ENCODE peak calls at places on chromosomes 3 and 15, in six cellular contexts. Y is HepG2, L is K562, G is H1, S is GM12878, T is SK-N-SH. P is an unnamed sample.
A peak's percentile ranks its signal among the peaks of the same experiment; 100 is the strongest.

GRCh38 chr3:58416191-58416590 is 17.4 kb downstream of the PDHB start:
- DNase-seq in G (no peak), S (no peak), L (no peak), Y (no peak), T (no peak), P (no peak)

GRCh38 chr3:32140943-32141342 is 34.5 kb downstream of the GPD1L start:
- DNase-seq in S (no peak), Y (no peak), G (no peak), L (peak; percentile 56), T (no peak), P (no peak)

GRCh38 chr3:134649106-134649705 is 1.6 kb downstream of the KY start:
- DNase-seq in Y (no peak), S (no peak), T (no peak), L (no peak), G (no peak), P (no peak)

GRCh38 chr3:188720636-188721035 is 451.1 kb upstream of the TPRG1 start:
- DNase-seq in S (no peak), G (no peak), L (no peak), T (no peak), Y (peak; percentile 95), P (no peak)

GRCh38 chr3:4656059-4656458 is 162.9 kb downstream of the ITPR1 start:
- DNase-seq in S (no peak), L (peak; percentile 82), T (peak; percentile 69), G (peak; percentile 44), Y (peak; percentile 30), P (no peak)

GRCh38 chr3:15055019-15055557 is 10.0 kb downstream of the MRPS25 start:
- DNase-seq in L (peak; percentile 35), S (peak; percentile 54), Y (no peak), G (no peak), T (no peak), P (no peak)

GRCh38 chr15:74136584-74137543 is 6.5 kb downstream of the ISLR2 start:
- DNase-seq in T (no peak), L (no peak), Y (no peak), S (no peak), G (no peak), P (no peak)

GRCh38 chr3:53195066-53195450 is 34.0 kb downstream of the PRKCD start:
- DNase-seq in G (no peak), L (no peak), S (no peak), T (peak; percentile 12), Y (no peak), P (no peak)

GRCh38 chr3:11624161-11624560 is 19.6 kb downstream of the VGLL4 start:
- DNase-seq in G (no peak), T (no peak), Y (no peak), S (no peak), L (no peak), P (no peak)

GRCh38 chr3:156688849-156689452 is 14.6 kb downstream of the TIPARP start:
- DNase-seq in L (no peak), Y (no peak), G (no peak), T (no peak), S (no peak), P (no peak)

GRCh38 chr15:95556866-95557225 is 773.7 kb upstream of the NR2F2 start:
- DNase-seq in L (no peak), Y (no peak), T (no peak), S (no peak), G (no peak), P (no peak)

GRCh38 chr15:95558916-95559315 is 771.6 kb upstream of the NR2F2 start:
- DNase-seq in Y (no peak), S (no peak), T (no peak), G (no peak), L (no peak), P (no peak)

GRCh38 chr15:95556225-95556624 is 774.3 kb upstream of the NR2F2 start:
- DNase-seq in S (no peak), L (no peak), Y (no peak), G (no peak), T (no peak), P (no peak)

GRCh38 chr15:95558131-95558530 is 772.4 kb upstream of the NR2F2 start:
- DNase-seq in S (no peak), L (no peak), G (no peak), Y (no peak), T (no peak), P (no peak)

GRCh38 chr15:95557226-95558046 is 773.1 kb upstream of the NR2F2 start:
- DNase-seq in Y (peak; percentile 1), T (no peak), S (peak; percentile 12), G (no peak), L (peak; percentile 72), P (no peak)
- TF ChIP-seq GABPA in Y (no peak), T (peak; percentile 19), S (no peak), G (no peak), L (no peak), P (no peak)

GRCh38 chr3:168161696-168162095 is 66.0 kb upstream of the GOLIM4 start:
- DNase-seq in S (no peak), T (no peak), L (no peak), Y (no peak), G (no peak), P (no peak)
- TF ChIP-seq GABPA in S (no peak), T (no peak), L (no peak), Y (no peak), G (no peak), P (no peak)

DNA sequence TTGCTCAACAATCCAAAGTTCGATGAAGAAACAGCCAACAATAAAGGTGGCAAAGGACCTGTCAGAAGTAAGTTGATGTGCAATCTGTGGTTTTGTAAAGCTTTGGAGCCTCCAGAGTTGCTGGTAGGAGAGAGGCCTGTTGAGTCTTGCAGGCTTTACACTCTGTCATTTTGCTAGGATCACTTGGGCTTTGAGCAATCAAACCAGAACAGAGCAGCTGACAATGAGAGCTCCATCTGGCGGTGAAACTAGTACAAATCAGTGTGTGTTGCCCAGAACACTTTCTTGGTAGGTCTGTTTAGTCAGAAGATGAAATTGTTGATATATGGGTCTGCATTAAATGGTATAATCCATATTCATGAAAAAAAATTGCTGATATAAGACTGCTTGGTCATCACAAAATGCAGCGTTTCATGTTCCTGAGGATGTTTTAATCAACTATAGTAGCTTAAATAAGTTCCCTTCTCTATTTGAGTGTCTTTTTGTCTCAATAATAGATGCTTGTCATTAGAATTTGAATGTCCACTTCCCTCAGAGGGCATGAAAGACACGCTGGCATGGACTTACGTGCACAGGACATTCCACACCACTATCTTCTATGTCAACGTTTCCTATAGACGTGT is 25.7 kb downstream of the TMOD2 start:
- DNase-seq in Y (peak; percentile 74), L (peak; percentile 87), G (no peak), T (peak; percentile 66), S (peak; percentile 43), P (peak; percentile 61)
- TF ChIP-seq GABPA in Y (no peak), L (no peak), G (no peak), T (no peak), S (no peak), P (no peak)

GRCh38 chr3:37198547-37198946 is 24.2 kb upstream of the LRRFIP2 start:
- DNase-seq in Y (no peak), S (no peak), T (no peak), L (no peak), G (no peak), P (no peak)

GRCh38 chr3:37194533-37194932 is 20.2 kb upstream of the LRRFIP2 start:
- DNase-seq in Y (no peak), G (no peak), S (no peak), L (no peak), T (no peak), P (no peak)

GRCh38 chr3:37200141-37200540 is 25.8 kb upstream of the LRRFIP2 start:
- DNase-seq in G (no peak), L (no peak), S (no peak), T (no peak), Y (no peak), P (no peak)

GRCh38 chr3:37198996-37199395 is 24.6 kb upstream of the LRRFIP2 start:
- DNase-seq in S (no peak), L (no peak), Y (no peak), G (no peak), T (no peak), P (no peak)

DNA sequence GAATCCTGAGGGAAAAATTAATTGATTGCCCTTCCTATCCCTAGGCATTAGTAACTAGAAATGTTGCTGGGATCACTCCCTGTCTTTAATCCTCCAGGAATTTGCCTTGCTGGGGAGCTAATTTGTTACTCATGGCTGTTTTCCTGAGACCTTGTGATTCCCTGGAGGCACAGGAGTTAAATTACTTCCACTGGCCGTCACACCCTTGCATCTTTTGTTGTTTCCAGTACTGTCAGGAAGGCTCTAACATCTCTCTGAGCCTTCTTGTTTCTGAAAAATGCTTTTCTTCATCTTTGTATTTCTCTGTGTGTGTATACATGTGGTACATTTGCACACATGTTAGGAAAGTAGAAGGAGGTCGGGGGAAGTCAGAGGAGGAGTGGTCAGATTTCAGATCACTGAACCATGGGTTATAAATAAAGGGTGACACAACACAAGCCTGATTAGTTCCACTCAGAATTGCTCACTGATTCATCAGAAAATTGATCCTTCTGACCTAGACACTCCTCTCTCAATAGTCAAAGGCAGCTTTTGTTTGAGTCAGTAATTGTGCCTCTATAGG is 23.5 kb upstream of the LRRFIP2 start:
- DNase-seq in L (no peak), Y (no peak), G (no peak), T (no peak), S (no peak), P (no peak)
- TF ChIP-seq GABPA in L (no peak), Y (no peak), G (no peak), T (no peak), S (no peak), P (no peak)

GRCh38 chr15:76904461-76905012 is 603 bp downstream of the SCAPER start:
- DNase-seq in T (peak; percentile 53), L (peak; percentile 18), Y (peak; percentile 28), S (no peak), G (no peak), P (no peak)
- TF ChIP-seq GABPA in T (no peak), L (no peak), Y (no peak), S (no peak), G (no peak), P (no peak)

GRCh38 chr15:77506311-77507150 is 85.8 kb downstream of the HMG20A start:
- DNase-seq in S (no peak), Y (no peak), T (no peak), G (no peak), L (peak; percentile 18), P (no peak)
- TF ChIP-seq GABPA in S (no peak), Y (no peak), T (no peak), G (no peak), L (no peak), P (no peak)

DNA sequence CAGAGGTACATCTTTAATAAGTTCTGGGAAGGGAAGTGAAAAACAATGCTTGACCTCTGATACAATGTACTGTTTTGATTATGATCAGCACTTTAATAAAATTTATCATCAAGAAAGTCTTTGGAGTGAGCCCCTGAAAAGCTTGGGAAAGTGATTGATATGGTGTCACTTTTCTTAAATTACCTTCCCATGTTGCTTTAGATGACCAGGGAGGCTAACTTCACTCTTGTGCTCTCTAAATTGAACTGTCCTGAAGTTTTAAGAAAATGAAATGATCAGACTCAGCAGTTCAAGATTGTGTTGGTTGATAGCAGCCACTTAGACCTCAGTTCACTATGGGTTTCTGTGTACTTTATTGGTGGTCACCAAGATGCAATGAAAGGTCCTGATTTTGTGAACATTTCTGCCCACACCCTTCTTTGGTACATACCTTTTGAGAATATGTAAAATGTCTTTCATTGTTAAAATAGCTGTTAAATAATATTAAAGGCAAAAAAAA is 15.7 kb downstream of the TGFBR2 start:
- DNase-seq in L (no peak), Y (no peak), T (no peak), S (no peak), G (no peak), P (no peak)
- TF ChIP-seq GABPA in L (no peak), Y (no peak), T (no peak), S (no peak), G (no peak), P (no peak)

P was measured in HL-60.